ENCODE peak calls at places on chromosomes 1 and 21, in seven cellular contexts. P is H9, E is upper lobe of right lung, H is psoas muscle, K is fibroblast of lung, V is A549, B is kidney. S is an unnamed sample.

GRCh38 chr1:33347650-33347992 is 26.7 kb upstream of the A3GALT2 start:
- DNase-seq in P (no peak), E (no peak), H (peak; percentile 71), K (peak; percentile 71), V (peak; percentile 28), B (no peak), S (peak; percentile 80)

GRCh38 chr1:168907053-168907452 is 178.0 kb upstream of the DPT start:
- DNase-seq in P (no peak), E (no peak), H (no peak), K (no peak), V (no peak), B (no peak), S (no peak)

GRCh38 chr21:31909772-31910470 is 37.1 kb downstream of the HUNK start:
- DNase-seq in P (no peak), E (no peak), H (no peak), K (no peak), V (no peak), B (no peak), S (no peak)

GRCh38 chr1:86502721-86503430 is 34.1 kb downstream of the CLCA1 start:
- DNase-seq in P (peak; percentile 90), E (no peak), H (no peak), K (no peak), V (no peak), B (no peak), S (no peak)

GRCh38 chr1:44283524-44284173 is 70.4 kb downstream of the DMAP1 start:
- DNase-seq in P (no peak), E (no peak), H (no peak), K (no peak), V (peak; percentile 37), B (no peak), S (no peak)

GRCh38 chr1:89574621-89575020 is 50.0 kb downstream of the LRRC8B start:
- DNase-seq in P (no peak), E (no peak), H (no peak), K (no peak), V (no peak), B (no peak), S (no peak)

GRCh38 chr1:53619811-53620619 is 118.9 kb downstream of the GLIS1 start:
- DNase-seq in P (peak; percentile 24), E (peak; percentile 42), H (no peak), K (peak; percentile 34), V (no peak), B (peak; percentile 36), S (peak; percentile 35)

GRCh38 chr1:42737257-42737656 is 2.8 kb downstream of the CLDN19 start:
- DNase-seq in P (no peak), E (no peak), H (no peak), K (no peak), V (no peak), B (peak; percentile 81), S (no peak)

GRCh38 chr1:156517746-156518145 is 17.2 kb upstream of the MEF2D start:
- DNase-seq in P (no peak), E (no peak), H (no peak), K (peak; percentile 38), V (no peak), B (no peak), S (no peak)

GRCh38 chr21:32132911-32133310 is 145.9 kb downstream of the MIS18A start:
- DNase-seq in P (no peak), E (no peak), H (no peak), K (no peak), V (no peak), B (no peak), S (no peak)

GRCh38 chr1:39491146-39491921 is at the start of gene BMP8A:
- DNase-seq in P (peak; percentile 82), E (peak; percentile 85), H (peak; percentile 67), K (no peak), V (peak; percentile 56), B (peak; percentile 85), S (no peak)

GRCh38 chr1:26945728-26946127 is 14.5 kb downstream of the KDF1 start:
- DNase-seq in P (no peak), E (no peak), H (no peak), K (no peak), V (no peak), B (no peak), S (no peak)

GRCh38 chr1:56418047-56418680 is 161.2 kb downstream of the PLPP3 start:
- DNase-seq in P (no peak), E (no peak), H (no peak), K (no peak), V (no peak), B (no peak), S (no peak)

DNA sequence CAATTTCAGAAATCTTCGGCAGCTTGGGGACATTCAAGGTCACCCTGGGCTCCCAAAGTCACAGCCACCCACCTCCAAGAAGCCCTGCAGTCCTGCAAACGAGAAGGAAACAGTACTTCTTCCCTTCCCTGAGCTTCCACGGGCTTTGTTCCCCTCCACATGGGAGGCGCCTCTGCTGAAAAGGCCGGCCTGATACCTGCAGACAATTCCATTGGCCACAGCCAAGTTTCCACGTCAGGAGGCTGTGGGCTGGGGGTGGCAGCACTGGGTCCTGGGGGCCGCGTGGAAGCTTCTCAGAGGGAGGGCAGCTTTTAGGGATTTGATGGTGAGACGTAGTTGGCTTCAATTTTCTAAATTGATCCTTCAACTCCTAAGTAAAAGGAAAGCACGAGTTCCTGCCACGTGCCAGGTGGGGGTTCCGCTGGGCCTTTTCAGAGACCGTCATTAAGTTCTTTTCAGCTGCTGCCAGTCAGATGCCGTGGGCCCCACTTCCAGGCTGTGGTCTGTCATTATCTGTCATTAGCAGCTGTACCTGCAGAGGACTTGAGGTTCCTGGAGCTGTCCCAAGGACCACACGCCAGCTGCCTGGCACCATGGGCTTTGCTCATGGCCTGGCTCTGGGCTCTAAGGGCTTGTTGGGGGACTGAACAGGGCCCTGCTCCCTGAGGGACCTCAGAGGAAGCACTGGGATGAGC is 98.7 kb downstream of the CRYAA start:
- DNase-seq in P (no peak), E (peak; percentile 48), H (peak; percentile 3), K (no peak), V (no peak), B (peak; percentile 66), S (no peak)
- TF ChIP-seq CTCF in P (no peak), E (no peak), H (no peak), K (no peak), V (no peak), B (no peak), S (no peak)

DNA sequence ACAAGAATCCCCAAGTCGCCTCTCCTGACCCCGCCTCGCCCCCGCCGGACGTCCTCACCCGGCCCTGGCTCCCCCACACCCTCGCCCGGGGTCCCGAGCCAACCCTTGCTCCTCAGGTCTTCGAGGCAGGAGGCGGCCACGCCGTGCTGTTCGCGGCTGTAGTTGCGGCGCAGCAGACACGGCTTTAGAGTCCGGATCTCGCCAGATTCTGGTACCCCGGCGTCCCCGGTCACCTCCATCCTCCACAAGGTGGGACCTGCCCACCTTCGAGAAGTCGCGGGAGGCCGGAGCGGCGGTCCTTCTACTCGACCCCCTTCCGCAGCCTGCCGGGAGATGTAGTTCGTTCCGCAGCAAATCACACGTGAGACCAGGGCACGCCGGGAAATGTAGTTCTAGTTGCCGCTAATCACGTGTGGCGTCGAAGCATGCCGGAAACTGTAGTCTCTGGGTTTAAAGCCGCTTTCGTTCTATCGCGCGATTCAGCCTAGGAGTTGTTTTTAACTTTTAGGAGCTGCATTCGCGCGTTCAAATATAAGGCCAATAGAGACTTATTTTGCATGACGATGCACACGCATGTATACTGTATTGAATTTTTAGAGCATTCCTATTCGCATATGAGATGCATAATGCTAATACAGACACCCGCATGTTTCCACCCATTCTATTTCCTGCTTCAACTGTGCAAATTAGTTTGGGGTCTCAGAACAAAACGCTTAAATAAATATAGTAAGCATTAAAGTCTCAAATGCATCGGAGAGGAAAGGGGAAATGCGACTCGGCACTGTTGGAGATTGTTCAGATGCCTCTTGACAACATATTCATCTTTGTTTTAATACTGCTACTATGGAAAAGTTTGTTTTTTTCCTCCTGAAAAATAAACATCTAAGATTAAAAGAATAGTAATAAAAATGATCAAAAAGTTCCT is at the start of gene DFFA:
- DNase-seq in P (peak; percentile 98), E (peak; percentile 95), H (peak; percentile 93), K (peak; percentile 97), V (peak; percentile 94), B (peak; percentile 97), S (peak; percentile 94)
- H3K27ac ChIP-seq in P (no peak within 1 kb of the TSS), E (peak within 1 kb of the TSS; percentile 65), H (peak within 1 kb of the TSS; percentile 77), K (peak within 1 kb of the TSS; percentile 53), V (peak within 1 kb of the TSS; percentile 93), B (peak within 1 kb of the TSS; percentile 67), S (peak within 1 kb of the TSS; percentile 77)

DNA sequence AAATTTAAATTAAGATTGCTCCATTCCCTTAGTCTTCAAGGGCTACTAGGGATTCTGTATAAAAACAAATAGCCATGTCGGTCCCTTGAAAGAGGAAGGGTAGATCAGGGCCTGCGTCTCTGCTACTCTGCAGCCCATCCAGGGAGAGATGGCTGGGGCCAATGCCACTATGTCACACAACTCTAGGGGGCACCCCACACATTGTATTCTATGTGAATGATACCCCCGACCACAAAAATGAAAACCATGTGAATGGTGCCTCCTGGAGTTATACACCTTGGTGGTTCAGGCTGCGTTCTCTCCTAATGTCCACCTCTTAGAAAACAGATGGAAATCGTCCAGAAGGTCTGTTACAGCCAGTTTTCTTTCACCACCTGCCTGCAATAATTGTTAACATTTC is 18.0 kb downstream of the PIK3C2B start:
- DNase-seq in P (no peak), E (no peak), H (no peak), K (no peak), V (no peak), B (no peak), S (no peak)
- TF ChIP-seq CTCF in P (peak; percentile 44), E (no peak), H (no peak), K (no peak), V (peak; percentile 14), B (no peak), S (no peak)

DNA sequence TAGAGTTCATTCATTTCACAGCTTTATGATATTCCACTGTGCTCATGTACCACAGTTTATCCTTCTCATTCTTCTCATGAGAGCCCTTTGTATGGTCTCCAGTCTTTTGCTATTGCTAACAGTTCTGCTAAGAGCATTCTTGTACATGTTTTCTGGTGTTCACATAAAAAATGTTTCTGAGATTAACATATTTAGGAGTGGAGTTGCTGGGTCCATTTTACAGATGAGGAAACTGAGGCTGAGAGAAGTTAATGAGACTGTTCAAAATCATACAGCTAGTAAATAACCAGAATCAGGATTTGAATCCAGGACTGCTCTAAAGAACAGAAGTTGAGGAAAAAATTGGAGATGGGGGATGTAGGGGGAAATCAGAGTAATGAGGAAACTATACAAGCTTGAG is 28.8 kb upstream of the RGS16 start:
- DNase-seq in P (no peak), E (no peak), H (no peak), K (no peak), V (no peak), B (no peak), S (no peak)
- H3K27ac ChIP-seq in P (no peak overlapping the region), E (no peak overlapping the region), H (no peak overlapping the region), K (no peak overlapping the region), V (no peak overlapping the region), B (no peak overlapping the region), S (no peak overlapping the region)

S was measured in coronary artery.